ENCODE peak calls at places on chromosomes 5 and 9, in four cellular contexts. One of them, this sample, is unnamed.

GRCh38 chr9:35488019-35488418 is 1.9 kb upstream of the RUSC2 start:
- DNase-seq in IMR-90: no peak
- DNase-seq in K562: no peak
- DNase-seq in GM12878: no peak
- DNase-seq in this sample: no peak

GRCh38 chr5:152170350-152170749 is 234.7 kb downstream of the NMUR2 start:
- DNase-seq in IMR-90: no peak
- DNase-seq in K562: no peak
- DNase-seq in GM12878: no peak
- DNase-seq in this sample: no peak

GRCh38 chr9:83242066-83242465 is 179.1 kb upstream of the RASEF start:
- DNase-seq in IMR-90: no peak
- DNase-seq in K562: no peak
- DNase-seq in GM12878: no peak
- DNase-seq in this sample: no peak

GRCh38 chr5:103016167-103016566 is 103.8 kb downstream of the GIN1 start:
- DNase-seq in IMR-90: no peak
- DNase-seq in K562: no peak
- DNase-seq in GM12878: no peak
- DNase-seq in this sample: no peak

GRCh38 chr5:54301215-54301614 is 9.2 kb downstream of the ARL15 start:
- DNase-seq in IMR-90: peak; percentile 10
- DNase-seq in K562: no peak
- DNase-seq in GM12878: no peak
- DNase-seq in this sample: no peak

GRCh38 chr5:111973946-111974345 is 217.0 kb upstream of the NREP start:
- DNase-seq in IMR-90: no peak
- DNase-seq in K562: no peak
- DNase-seq in GM12878: no peak
- DNase-seq in this sample: no peak

GRCh38 chr5:159050408-159051091 is 49.2 kb downstream of the EBF1 start:
- DNase-seq in IMR-90: peak; percentile 32
- DNase-seq in K562: no peak
- DNase-seq in GM12878: no peak
- DNase-seq in this sample: no peak

GRCh38 chr5:113182658-113183344 is 206.2 kb downstream of the DCP2 start:
- DNase-seq in IMR-90: no peak
- DNase-seq in K562: no peak
- DNase-seq in GM12878: no peak
- DNase-seq in this sample: no peak

GRCh38 chr9:83642784-83643183 is 19.8 kb downstream of the IDNK start:
- DNase-seq in IMR-90: no peak
- DNase-seq in K562: no peak
- DNase-seq in GM12878: no peak
- DNase-seq in this sample: no peak

GRCh38 chr5:14946813-14947640 is 75.4 kb upstream of the ANKH start:
- DNase-seq in IMR-90: no peak
- DNase-seq in K562: no peak
- DNase-seq in GM12878: peak; percentile 15
- DNase-seq in this sample: peak; percentile 30

DNA sequence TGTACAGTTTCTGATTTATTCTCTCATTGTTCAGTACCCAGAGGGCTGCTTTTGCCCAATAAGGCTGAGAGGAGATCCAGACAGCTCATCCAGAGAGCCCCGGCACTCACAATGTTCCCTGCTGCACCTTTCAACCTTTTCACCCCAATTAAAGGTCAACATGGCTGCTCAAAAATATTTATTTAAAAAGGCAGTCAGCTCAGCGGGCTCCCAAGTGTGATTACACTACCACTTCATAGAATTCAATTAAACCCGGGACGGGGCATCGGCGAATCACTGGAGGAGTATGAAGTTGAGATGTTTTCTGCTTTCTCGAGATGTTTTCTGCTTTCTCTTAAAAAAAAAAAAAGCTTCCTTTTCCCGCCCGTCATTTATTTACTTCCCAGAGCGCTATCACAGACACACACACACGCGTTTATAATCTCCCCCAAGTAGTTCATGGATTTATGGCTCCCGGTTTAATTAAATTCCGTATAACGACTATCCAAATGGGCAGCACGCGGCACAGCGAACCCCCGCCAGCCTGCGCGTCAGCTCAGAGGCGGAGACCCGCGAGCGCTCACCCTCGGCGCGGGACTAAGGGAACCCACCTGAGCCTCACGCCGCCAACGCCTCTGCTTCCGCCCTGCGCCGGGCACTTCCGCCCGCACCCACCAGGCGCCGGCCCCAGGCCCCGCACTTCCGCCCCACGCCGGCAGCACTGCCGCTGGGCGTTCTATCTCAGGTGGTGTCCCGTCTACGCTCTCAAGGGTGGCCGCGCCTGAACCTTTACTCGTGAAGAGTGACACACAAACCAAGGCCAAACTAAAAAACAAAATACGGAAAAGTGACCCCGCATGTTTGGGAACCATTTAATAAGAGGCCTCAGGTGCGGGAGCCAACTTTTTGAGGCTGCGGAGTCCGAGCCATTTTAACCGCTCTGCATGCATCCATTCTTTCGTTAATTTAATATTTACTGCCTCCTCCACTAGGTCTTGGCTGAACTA is at the start of gene C5orf63:
- DNase-seq in IMR-90: peak; percentile 10
- DNase-seq in K562: peak; percentile 67
- DNase-seq in GM12878: peak; percentile 17
- DNase-seq in this sample: peak; percentile 45
- TF ChIP-seq FOS in IMR-90: no peak
- TF ChIP-seq FOS in K562: no peak
- TF ChIP-seq FOS in GM12878: no peak
- TF ChIP-seq FOS in this sample: no peak

GRCh38 chr5:149615976-149616375 is 34.7 kb downstream of the ARHGEF37 start:
- DNase-seq in IMR-90: no peak
- DNase-seq in K562: no peak
- DNase-seq in GM12878: no peak
- DNase-seq in this sample: no peak

GRCh38 chr5:149616727-149617284 is 35.5 kb downstream of the ARHGEF37 start:
- DNase-seq in IMR-90: no peak
- DNase-seq in K562: no peak
- DNase-seq in GM12878: peak; percentile 68
- DNase-seq in this sample: no peak

GRCh38 chr5:149611327-149611726 is 30.0 kb downstream of the ARHGEF37 start:
- DNase-seq in IMR-90: peak; percentile 94
- DNase-seq in K562: no peak
- DNase-seq in GM12878: no peak
- DNase-seq in this sample: no peak

GRCh38 chr5:149610583-149611250 is 29.4 kb downstream of the ARHGEF37 start:
- DNase-seq in IMR-90: no peak
- DNase-seq in K562: no peak
- DNase-seq in GM12878: no peak
- DNase-seq in this sample: no peak

DNA sequence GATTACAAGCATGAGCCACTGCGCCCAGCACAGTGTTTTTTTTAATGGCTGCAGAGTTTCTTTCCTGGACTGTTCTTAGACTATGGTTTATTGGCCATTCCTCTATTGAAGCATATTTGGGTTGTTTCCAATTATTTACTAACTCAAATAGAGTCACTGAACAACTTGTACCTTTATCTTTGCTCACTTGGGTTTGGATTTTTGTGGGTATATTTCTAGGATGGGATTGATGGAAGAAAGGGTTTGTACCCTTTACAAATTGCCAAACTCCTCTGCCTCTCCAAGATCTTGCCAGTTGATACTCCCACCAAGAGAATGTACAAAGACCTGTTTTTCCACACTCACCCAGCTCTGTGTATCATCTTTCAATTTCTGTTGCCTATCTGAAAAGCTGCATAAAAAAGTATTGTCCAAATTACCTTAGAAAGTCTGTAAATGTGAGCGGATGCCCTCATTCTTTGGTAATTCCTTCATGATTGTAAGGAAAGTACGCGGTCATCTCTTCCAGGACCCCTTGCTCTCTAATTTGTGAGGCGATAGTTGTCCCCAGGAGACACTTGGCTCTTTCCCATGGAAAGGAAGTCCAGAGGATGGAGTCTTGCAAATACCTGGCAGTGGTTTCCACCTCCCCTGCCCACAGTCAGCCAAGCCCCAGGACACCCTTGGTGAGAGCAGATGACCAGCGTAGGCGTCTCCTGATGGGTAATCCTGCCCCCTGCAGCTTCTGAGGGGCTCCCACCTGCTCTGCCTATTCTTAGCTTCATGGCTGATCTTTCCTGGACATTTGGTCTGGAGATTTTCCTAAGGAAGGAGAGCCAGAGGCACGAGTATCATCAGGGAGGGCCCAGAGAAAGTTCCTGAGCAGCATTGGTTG is 33.0 kb downstream of the ARHGEF37 start:
- DNase-seq in IMR-90: no peak
- DNase-seq in K562: no peak
- DNase-seq in GM12878: no peak
- DNase-seq in this sample: no peak
- TF ChIP-seq FOS in IMR-90: no peak
- TF ChIP-seq FOS in K562: no peak
- TF ChIP-seq FOS in GM12878: no peak
- TF ChIP-seq FOS in this sample: no peak

DNA sequence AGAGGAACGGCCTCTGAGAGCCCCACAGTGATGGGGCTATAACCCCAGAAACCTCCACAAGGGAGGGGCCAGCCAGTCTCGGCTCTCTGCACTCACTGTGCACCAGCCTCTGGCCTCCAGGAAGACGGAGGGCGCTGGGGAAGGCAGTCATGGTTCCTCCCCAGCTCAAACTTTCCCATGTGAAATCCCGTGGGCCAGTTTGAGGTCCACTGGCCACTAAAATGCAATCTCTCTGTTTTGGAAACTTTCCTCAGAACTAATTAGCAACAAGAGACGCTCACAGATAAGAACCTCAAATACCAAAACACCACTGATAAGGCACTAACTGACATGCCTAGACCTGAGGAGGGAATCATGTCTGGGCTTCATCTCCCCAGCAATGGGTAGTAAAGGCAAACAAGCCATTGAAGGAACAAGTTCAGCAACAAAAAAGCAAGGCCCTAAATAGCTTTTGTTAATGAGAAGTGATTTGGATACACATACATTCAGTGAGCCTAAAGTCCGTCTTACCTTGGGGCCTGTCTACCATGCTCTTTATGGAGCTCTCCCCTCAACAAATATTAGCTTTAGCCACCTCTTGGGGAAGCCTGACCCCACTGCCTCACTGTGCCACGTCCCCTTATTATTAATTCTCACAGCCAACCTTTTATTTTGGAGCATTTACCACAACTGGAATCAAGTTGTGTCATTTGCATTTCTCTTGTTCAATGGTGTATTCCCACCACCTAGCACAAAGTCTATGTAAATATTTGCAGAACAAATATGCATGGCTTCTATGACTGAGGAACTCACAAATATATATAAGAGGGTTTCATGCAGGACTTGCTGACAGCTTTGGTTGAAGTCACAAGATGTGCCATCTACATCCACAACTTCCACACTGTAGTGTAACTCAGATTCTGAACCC is 56.1 kb upstream of the GLRX start:
- DNase-seq in IMR-90: no peak
- DNase-seq in K562: no peak
- DNase-seq in GM12878: peak; percentile 39
- DNase-seq in this sample: no peak
- TF ChIP-seq FOS in IMR-90: no peak
- TF ChIP-seq FOS in K562: no peak
- TF ChIP-seq FOS in GM12878: no peak
- TF ChIP-seq FOS in this sample: no peak

GRCh38 chr9:121906074-121906520 is 187.0 kb downstream of the TTLL11 start:
- DNase-seq in IMR-90: peak; percentile 68
- DNase-seq in K562: no peak
- DNase-seq in GM12878: no peak
- DNase-seq in this sample: peak; percentile 70
- TF ChIP-seq FOS in IMR-90: no peak
- TF ChIP-seq FOS in K562: no peak
- TF ChIP-seq FOS in GM12878: no peak
- TF ChIP-seq FOS in this sample: no peak

DNA sequence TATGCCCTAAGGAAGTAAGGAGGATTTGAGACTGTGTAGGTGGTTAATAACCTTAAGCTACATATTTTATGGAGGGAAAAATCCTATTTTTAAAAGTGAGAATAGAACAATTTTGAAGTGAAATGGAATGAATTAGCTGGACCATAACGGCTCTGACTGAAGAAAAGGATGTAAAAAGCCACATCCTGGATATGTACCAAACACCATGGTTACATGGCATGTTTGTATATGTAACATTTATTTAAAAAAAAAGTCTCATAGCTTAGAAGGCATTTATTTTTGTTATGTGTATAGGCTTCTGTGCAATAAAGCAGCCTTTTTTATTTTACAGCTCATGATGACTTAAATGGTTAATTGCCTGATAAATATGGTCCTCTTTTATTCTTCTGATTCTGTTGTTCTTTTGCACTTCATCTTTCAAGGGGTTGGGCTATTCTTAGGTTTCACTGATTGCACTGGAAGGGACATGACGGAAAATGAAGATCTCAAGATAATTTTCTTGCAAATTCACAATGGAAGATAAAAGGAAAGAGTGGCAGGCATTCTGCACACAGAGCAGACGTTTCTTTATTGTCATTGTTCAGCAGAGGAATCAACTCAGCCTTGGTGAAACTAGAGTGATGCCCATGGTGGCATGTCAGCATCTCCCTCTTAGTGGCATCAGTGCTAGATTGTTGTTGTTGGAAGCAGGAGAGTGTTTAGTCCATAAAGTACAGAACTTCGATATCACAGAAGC is 63.1 kb downstream of the DOCK8 start:
- DNase-seq in IMR-90: no peak
- DNase-seq in K562: no peak
- DNase-seq in GM12878: no peak
- DNase-seq in this sample: no peak
- TF ChIP-seq FOS in IMR-90: no peak
- TF ChIP-seq FOS in K562: no peak
- TF ChIP-seq FOS in GM12878: no peak
- TF ChIP-seq FOS in this sample: no peak

DNA sequence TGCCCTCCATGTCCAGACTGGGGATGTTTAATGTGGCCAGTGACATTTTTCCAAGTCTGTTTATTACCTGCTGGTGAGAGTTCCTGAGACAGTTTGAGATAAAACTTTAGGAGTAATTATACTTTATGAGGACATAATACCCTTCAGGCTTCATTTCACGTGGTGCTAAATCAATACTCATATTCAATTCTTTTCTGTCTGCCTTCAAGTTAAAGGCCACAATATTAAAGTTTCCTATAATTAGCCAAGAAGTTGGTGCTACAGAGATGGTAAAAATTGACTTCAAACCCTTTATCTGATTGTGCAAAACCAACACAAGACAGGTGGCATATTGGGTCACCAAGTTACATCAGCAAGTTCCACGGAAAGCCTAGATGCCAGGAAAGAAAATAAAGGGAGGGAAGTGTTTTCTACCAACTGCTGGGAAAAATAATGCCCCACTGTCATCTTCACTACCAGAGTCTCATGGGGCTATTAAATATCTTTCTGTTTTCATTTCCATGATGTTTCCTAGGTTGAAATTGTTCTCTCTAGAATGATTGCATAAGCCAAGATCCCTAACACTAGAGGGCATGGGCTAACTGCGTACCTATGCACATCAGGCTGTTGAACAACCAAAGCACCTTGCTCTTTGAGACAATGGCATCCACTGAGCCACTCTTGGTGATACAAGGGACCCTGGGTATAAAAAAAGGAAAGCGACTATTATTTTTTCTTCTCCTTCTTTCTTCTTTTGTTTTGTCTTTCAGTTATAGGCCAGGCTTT is 68.7 kb downstream of the INSYN2B start:
- DNase-seq in IMR-90: no peak
- DNase-seq in K562: no peak
- DNase-seq in GM12878: no peak
- DNase-seq in this sample: no peak
- TF ChIP-seq FOS in IMR-90: no peak
- TF ChIP-seq FOS in K562: no peak
- TF ChIP-seq FOS in GM12878: no peak
- TF ChIP-seq FOS in this sample: no peak